ENCODE peak calls at places on chromosome 20, in five cellular contexts. E, V, X, T and F are unnamed samples.

GRCh38 chr20:50339196-50339901 is 148.7 kb downstream of the CEBPB start:
- DNase-seq in E (no peak), X (no peak), T (no peak), V (peak), F (no peak)

GRCh38 chr20:61054411-61054810 is 197.7 kb upstream of the CDH4 start:
- DNase-seq in T (no peak), X (no peak), V (no peak), E (no peak), F (no peak)

GRCh38 chr20:3980260-3981131 is 34.9 kb downstream of the RNF24 start:
- DNase-seq in V (peak), E (peak), T (no peak), X (peak), F (no peak)

GRCh38 chr20:58148891-58149290 is 79.6 kb downstream of the ANKRD60 start:
- DNase-seq in T (no peak), V (no peak), X (no peak), E (no peak), F (no peak)

GRCh38 chr20:42747765-42748411 is 441.8 kb downstream of the PTPRT start:
- DNase-seq in X (no peak), E (no peak), T (no peak), V (no peak), F (no peak)

GRCh38 chr20:64033981-64034493 is 1.9 kb upstream of the C20orf204 start:
- DNase-seq in V (no peak), E (no peak), T (no peak), X (no peak), F (no peak)

GRCh38 chr20:58826271-58826670 is 24.4 kb downstream of the GNAS-AS1 start:
- DNase-seq in T (no peak), E (no peak), V (no peak), X (no peak), F (no peak)

GRCh38 chr20:63223121-63223825 is 7.3 kb upstream of the YTHDF1 start:
- DNase-seq in E (peak), T (no peak), V (peak), X (peak), F (no peak)

GRCh38 chr20:49909499-49910339 is 5.6 kb downstream of the SPATA2 start:
- DNase-seq in E (peak), X (peak), V (no peak), T (no peak), F (no peak)

GRCh38 chr20:23546435-23547144 is 21.7 kb downstream of the CST9L start:
- DNase-seq in X (no peak), V (no peak), T (no peak), E (no peak), F (no peak)

GRCh38 chr20:12318043-12318442 is 400.4 kb downstream of the BTBD3 start:
- DNase-seq in E (no peak), V (no peak), X (no peak), T (no peak), F (no peak)

GRCh38 chr20:5884465-5885335 is 65.6 kb downstream of the TRMT6 start:
- DNase-seq in V (no peak), X (no peak), E (no peak), T (no peak), F (no peak)

GRCh38 chr20:5888051-5888450 is 62.3 kb downstream of the TRMT6 start:
- DNase-seq in T (no peak), E (no peak), X (no peak), V (no peak), F (no peak)

GRCh38 chr20:5887386-5887785 is 62.9 kb downstream of the TRMT6 start:
- DNase-seq in T (no peak), E (no peak), V (no peak), X (no peak), F (no peak)

GRCh38 chr20:5885866-5886265 is 64.5 kb downstream of the TRMT6 start:
- DNase-seq in T (no peak), E (no peak), X (no peak), V (no peak), F (no peak)

GRCh38 chr20:5886788-5887187 is 63.5 kb downstream of the TRMT6 start:
- DNase-seq in V (no peak), E (no peak), T (no peak), X (no peak), F (no peak)
- TF ChIP-seq REST in V (no peak), E (no peak), T (no peak), X (no peak), F (no peak)

GRCh38 chr20:19802099-19802491 is 44.0 kb downstream of the RIN2 start:
- DNase-seq in X (no peak), E (no peak), V (no peak), T (no peak), F (no peak)

GRCh38 chr20:19799325-19799724 is 41.3 kb downstream of the RIN2 start:
- DNase-seq in X (no peak), V (no peak), E (no peak), T (no peak), F (no peak)

GRCh38 chr20:19806806-19807691 is 49.0 kb downstream of the RIN2 start:
- DNase-seq in V (peak), X (no peak), E (no peak), T (no peak), F (no peak)

GRCh38 chr20:19807901-19808300 is 49.8 kb downstream of the RIN2 start:
- DNase-seq in T (no peak), E (no peak), V (no peak), X (no peak), F (no peak)

GRCh38 chr20:19802492-19803158 is 44.6 kb downstream of the RIN2 start:
- DNase-seq in V (no peak), T (no peak), E (no peak), X (peak), F (no peak)
- TF ChIP-seq GABPA in V (no peak), T (no peak), E (no peak), X (no peak), F (no peak)

GRCh38 chr20:35791097-35791496 is 19.3 kb downstream of the PHF20 start:
- DNase-seq in X (no peak), E (no peak), T (no peak), V (no peak), F (no peak)
- TF ChIP-seq REST in X (no peak), E (no peak), T (no peak), V (no peak), F (no peak)

GRCh38 chr20:25282034-25282781 is 34.3 kb downstream of the PYGB start:
- DNase-seq in T (no peak), X (no peak), E (no peak), V (no peak), F (peak)
- TF ChIP-seq GABPA in T (no peak), X (no peak), E (no peak), V (no peak), F (no peak)

GRCh38 chr20:37940161-37940560 is 37.2 kb downstream of the VSTM2L start:
- DNase-seq in V (no peak), X (no peak), T (no peak), E (no peak), F (no peak)
- TF ChIP-seq REST in V (no peak), X (no peak), T (no peak), E (no peak), F (no peak)

GRCh38 chr20:34177060-34177459 is 64.2 kb upstream of the ASIP start:
- DNase-seq in E (no peak), V (no peak), T (no peak), X (no peak), F (no peak)
- TF ChIP-seq GABPA in E (no peak), V (no peak), T (no peak), X (no peak), F (no peak)